ENCODE peak calls at places on chromosomes 12 and 14, in ten cellular contexts. One of them, this sample, is unnamed.

GRCh38 chr14:104894331-104895206 is 29.5 kb downstream of the CEP170B start:
- DNase-seq in cardiac muscle cell: no peak
- DNase-seq in WERI-Rb-1: no peak
- DNase-seq in AG10803: no peak
- DNase-seq in CD8-positive, alpha-beta T cell: peak
- DNase-seq in BJ: no peak
- DNase-seq in bronchial epithelial cell: no peak
- DNase-seq in Peyer's patch: no peak
- DNase-seq in psoas muscle: peak
- DNase-seq in breast epithelium: no peak
- DNase-seq in this sample: no peak

GRCh38 chr14:73026243-73026844 is 562 bp downstream of the ZFYVE1 start:
- DNase-seq in BJ: no peak
- DNase-seq in AG10803: no peak
- DNase-seq in cardiac muscle cell: no peak
- DNase-seq in bronchial epithelial cell: no peak
- DNase-seq in CD8-positive, alpha-beta T cell: no peak
- DNase-seq in breast epithelium: no peak
- DNase-seq in WERI-Rb-1: no peak
- DNase-seq in Peyer's patch: peak
- DNase-seq in psoas muscle: no peak
- DNase-seq in this sample: no peak

GRCh38 chr12:53538209-53538689 is 31.0 kb upstream of the NPFF start:
- DNase-seq in AG10803: peak
- DNase-seq in CD8-positive, alpha-beta T cell: no peak
- DNase-seq in bronchial epithelial cell: peak
- DNase-seq in BJ: peak
- DNase-seq in Peyer's patch: no peak
- DNase-seq in breast epithelium: peak
- DNase-seq in psoas muscle: no peak
- DNase-seq in cardiac muscle cell: peak
- DNase-seq in WERI-Rb-1: no peak
- DNase-seq in this sample: peak

GRCh38 chr12:54598966-54599365 is 10.5 kb upstream of the PPP1R1A start:
- DNase-seq in bronchial epithelial cell: no peak
- DNase-seq in BJ: no peak
- DNase-seq in psoas muscle: no peak
- DNase-seq in CD8-positive, alpha-beta T cell: no peak
- DNase-seq in AG10803: no peak
- DNase-seq in cardiac muscle cell: no peak
- DNase-seq in WERI-Rb-1: no peak
- DNase-seq in Peyer's patch: no peak
- DNase-seq in breast epithelium: no peak
- DNase-seq in this sample: no peak

GRCh38 chr14:60654303-60654925 is 5.1 kb upstream of the SIX1 start:
- DNase-seq in cardiac muscle cell: no peak
- DNase-seq in BJ: peak
- DNase-seq in bronchial epithelial cell: no peak
- DNase-seq in psoas muscle: no peak
- DNase-seq in WERI-Rb-1: no peak
- DNase-seq in breast epithelium: no peak
- DNase-seq in AG10803: peak
- DNase-seq in CD8-positive, alpha-beta T cell: no peak
- DNase-seq in Peyer's patch: no peak
- DNase-seq in this sample: no peak

GRCh38 chr12:94829552-94829951 is 173.9 kb downstream of the NDUFA12 start:
- DNase-seq in cardiac muscle cell: no peak
- DNase-seq in WERI-Rb-1: no peak
- DNase-seq in bronchial epithelial cell: peak
- DNase-seq in CD8-positive, alpha-beta T cell: no peak
- DNase-seq in AG10803: no peak
- DNase-seq in Peyer's patch: no peak
- DNase-seq in BJ: no peak
- DNase-seq in psoas muscle: no peak
- DNase-seq in breast epithelium: no peak
- DNase-seq in this sample: no peak

GRCh38 chr12:65845751-65846537 is 21.7 kb downstream of the HMGA2 start:
- DNase-seq in Peyer's patch: no peak
- DNase-seq in CD8-positive, alpha-beta T cell: no peak
- DNase-seq in breast epithelium: no peak
- DNase-seq in BJ: no peak
- DNase-seq in WERI-Rb-1: peak
- DNase-seq in cardiac muscle cell: no peak
- DNase-seq in bronchial epithelial cell: peak
- DNase-seq in AG10803: no peak
- DNase-seq in psoas muscle: no peak
- DNase-seq in this sample: no peak

GRCh38 chr12:109719123-109720022 is 5.7 kb downstream of the FAM222A start:
- DNase-seq in breast epithelium: no peak
- DNase-seq in bronchial epithelial cell: no peak
- DNase-seq in Peyer's patch: no peak
- DNase-seq in BJ: no peak
- DNase-seq in CD8-positive, alpha-beta T cell: no peak
- DNase-seq in WERI-Rb-1: peak
- DNase-seq in cardiac muscle cell: no peak
- DNase-seq in psoas muscle: no peak
- DNase-seq in AG10803: no peak
- DNase-seq in this sample: no peak

GRCh38 chr14:99395904-99396530 is 84.6 kb downstream of the SETD3 start:
- DNase-seq in CD8-positive, alpha-beta T cell: peak
- DNase-seq in bronchial epithelial cell: peak
- DNase-seq in BJ: no peak
- DNase-seq in psoas muscle: no peak
- DNase-seq in AG10803: peak
- DNase-seq in breast epithelium: no peak
- DNase-seq in Peyer's patch: no peak
- DNase-seq in WERI-Rb-1: no peak
- DNase-seq in cardiac muscle cell: peak
- DNase-seq in this sample: peak

GRCh38 chr12:52082026-52082667 is 2.6 kb downstream of the SMIM41 start:
- DNase-seq in BJ: no peak
- DNase-seq in CD8-positive, alpha-beta T cell: no peak
- DNase-seq in cardiac muscle cell: peak
- DNase-seq in WERI-Rb-1: no peak
- DNase-seq in bronchial epithelial cell: no peak
- DNase-seq in psoas muscle: peak
- DNase-seq in breast epithelium: no peak
- DNase-seq in Peyer's patch: no peak
- DNase-seq in AG10803: peak
- DNase-seq in this sample: no peak

GRCh38 chr14:22915886-22916521 is 2.9 kb downstream of the RBM23 start:
- DNase-seq in CD8-positive, alpha-beta T cell: no peak
- DNase-seq in psoas muscle: peak
- DNase-seq in Peyer's patch: no peak
- DNase-seq in breast epithelium: no peak
- DNase-seq in WERI-Rb-1: no peak
- DNase-seq in BJ: no peak
- DNase-seq in cardiac muscle cell: peak
- DNase-seq in AG10803: peak
- DNase-seq in bronchial epithelial cell: no peak
- DNase-seq in this sample: no peak

GRCh38 chr12:27751386-27752047 is 28.5 kb upstream of the KLHL42 start:
- DNase-seq in WERI-Rb-1: no peak
- DNase-seq in CD8-positive, alpha-beta T cell: no peak
- DNase-seq in AG10803: no peak
- DNase-seq in cardiac muscle cell: no peak
- DNase-seq in Peyer's patch: no peak
- DNase-seq in breast epithelium: no peak
- DNase-seq in psoas muscle: no peak
- DNase-seq in BJ: no peak
- DNase-seq in bronchial epithelial cell: peak
- DNase-seq in this sample: no peak

GRCh38 chr12:34126805-34127204 is 104.5 kb downstream of the ALG10 start:
- DNase-seq in BJ: no peak
- DNase-seq in bronchial epithelial cell: no peak
- DNase-seq in WERI-Rb-1: no peak
- DNase-seq in AG10803: no peak
- DNase-seq in breast epithelium: no peak
- DNase-seq in cardiac muscle cell: no peak
- DNase-seq in CD8-positive, alpha-beta T cell: no peak
- DNase-seq in psoas muscle: no peak
- DNase-seq in Peyer's patch: no peak
- DNase-seq in this sample: no peak

GRCh38 chr12:34124608-34125007 is 102.3 kb downstream of the ALG10 start:
- DNase-seq in cardiac muscle cell: no peak
- DNase-seq in psoas muscle: no peak
- DNase-seq in AG10803: no peak
- DNase-seq in bronchial epithelial cell: no peak
- DNase-seq in BJ: no peak
- DNase-seq in Peyer's patch: no peak
- DNase-seq in breast epithelium: no peak
- DNase-seq in CD8-positive, alpha-beta T cell: no peak
- DNase-seq in WERI-Rb-1: no peak
- DNase-seq in this sample: no peak

GRCh38 chr12:34121360-34121759 is 99.1 kb downstream of the ALG10 start:
- DNase-seq in CD8-positive, alpha-beta T cell: no peak
- DNase-seq in psoas muscle: no peak
- DNase-seq in WERI-Rb-1: no peak
- DNase-seq in Peyer's patch: no peak
- DNase-seq in BJ: no peak
- DNase-seq in cardiac muscle cell: no peak
- DNase-seq in bronchial epithelial cell: no peak
- DNase-seq in breast epithelium: no peak
- DNase-seq in AG10803: no peak
- DNase-seq in this sample: no peak

GRCh38 chr12:34126239-34126641 is 103.9 kb downstream of the ALG10 start:
- DNase-seq in CD8-positive, alpha-beta T cell: no peak
- DNase-seq in bronchial epithelial cell: no peak
- DNase-seq in Peyer's patch: no peak
- DNase-seq in breast epithelium: no peak
- DNase-seq in BJ: no peak
- DNase-seq in AG10803: no peak
- DNase-seq in WERI-Rb-1: no peak
- DNase-seq in psoas muscle: no peak
- DNase-seq in cardiac muscle cell: no peak
- DNase-seq in this sample: no peak
- H3K4me3 ChIP-seq in CD8-positive, alpha-beta T cell: peak
- H3K4me3 ChIP-seq in bronchial epithelial cell: no peak
- H3K4me3 ChIP-seq in Peyer's patch: no peak
- H3K4me3 ChIP-seq in breast epithelium: peak
- H3K4me3 ChIP-seq in BJ: no peak
- H3K4me3 ChIP-seq in AG10803: peak
- H3K4me3 ChIP-seq in WERI-Rb-1: no peak
- H3K4me3 ChIP-seq in psoas muscle: no peak
- H3K4me3 ChIP-seq in cardiac muscle cell: no peak
- H3K4me3 ChIP-seq in this sample: peak

DNA sequence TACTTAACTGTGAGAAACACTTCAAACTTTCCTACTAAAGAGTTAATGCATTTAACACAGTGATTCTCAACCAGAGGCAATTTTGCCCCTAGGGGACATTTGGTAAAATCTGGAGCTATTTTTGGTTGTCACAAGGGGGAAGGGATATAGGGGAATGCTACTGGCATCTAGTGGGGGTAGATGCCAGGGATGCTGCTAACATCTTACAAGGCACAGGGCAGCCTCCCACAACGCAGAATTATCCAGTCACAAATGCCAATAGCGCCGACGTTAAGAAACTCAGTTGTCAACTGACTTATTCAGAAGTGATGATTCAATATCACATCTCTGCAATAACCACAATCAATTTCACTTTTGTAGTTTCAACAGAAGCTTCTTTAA is 2.0 kb downstream of the EEA1 start:
- DNase-seq in CD8-positive, alpha-beta T cell: no peak
- DNase-seq in AG10803: peak
- DNase-seq in psoas muscle: peak
- DNase-seq in Peyer's patch: no peak
- DNase-seq in WERI-Rb-1: no peak
- DNase-seq in bronchial epithelial cell: peak
- DNase-seq in breast epithelium: no peak
- DNase-seq in BJ: no peak
- DNase-seq in cardiac muscle cell: peak
- DNase-seq in this sample: peak
- TF ChIP-seq CTCF in CD8-positive, alpha-beta T cell: no peak
- TF ChIP-seq CTCF in AG10803: peak
- TF ChIP-seq CTCF in psoas muscle: peak
- TF ChIP-seq CTCF in Peyer's patch: no peak
- TF ChIP-seq CTCF in WERI-Rb-1: no peak
- TF ChIP-seq CTCF in bronchial epithelial cell: peak
- TF ChIP-seq CTCF in breast epithelium: no peak
- TF ChIP-seq CTCF in BJ: peak
- TF ChIP-seq CTCF in cardiac muscle cell: no peak
- TF ChIP-seq CTCF in this sample: peak

GRCh38 chr12:89163918-89164317 is 188.4 kb downstream of the DUSP6 start:
- DNase-seq in AG10803: no peak
- DNase-seq in breast epithelium: no peak
- DNase-seq in BJ: no peak
- DNase-seq in psoas muscle: no peak
- DNase-seq in Peyer's patch: no peak
- DNase-seq in cardiac muscle cell: no peak
- DNase-seq in bronchial epithelial cell: peak
- DNase-seq in WERI-Rb-1: no peak
- DNase-seq in CD8-positive, alpha-beta T cell: no peak
- DNase-seq in this sample: no peak

GRCh38 chr12:89166525-89166934 is 185.8 kb downstream of the DUSP6 start:
- DNase-seq in BJ: no peak
- DNase-seq in cardiac muscle cell: peak
- DNase-seq in WERI-Rb-1: no peak
- DNase-seq in psoas muscle: no peak
- DNase-seq in breast epithelium: no peak
- DNase-seq in bronchial epithelial cell: peak
- DNase-seq in Peyer's patch: no peak
- DNase-seq in CD8-positive, alpha-beta T cell: no peak
- DNase-seq in AG10803: peak
- DNase-seq in this sample: no peak

GRCh38 chr12:89161553-89161952 is 190.7 kb downstream of the DUSP6 start:
- DNase-seq in psoas muscle: no peak
- DNase-seq in Peyer's patch: no peak
- DNase-seq in AG10803: no peak
- DNase-seq in BJ: no peak
- DNase-seq in CD8-positive, alpha-beta T cell: no peak
- DNase-seq in WERI-Rb-1: no peak
- DNase-seq in cardiac muscle cell: no peak
- DNase-seq in bronchial epithelial cell: peak
- DNase-seq in breast epithelium: no peak
- DNase-seq in this sample: no peak

GRCh38 chr12:89160716-89161123 is 191.6 kb downstream of the DUSP6 start:
- DNase-seq in cardiac muscle cell: peak
- DNase-seq in breast epithelium: no peak
- DNase-seq in BJ: peak
- DNase-seq in WERI-Rb-1: no peak
- DNase-seq in Peyer's patch: peak
- DNase-seq in AG10803: peak
- DNase-seq in psoas muscle: peak
- DNase-seq in bronchial epithelial cell: peak
- DNase-seq in CD8-positive, alpha-beta T cell: no peak
- DNase-seq in this sample: peak

GRCh38 chr12:89162704-89163261 is 189.5 kb downstream of the DUSP6 start:
- DNase-seq in CD8-positive, alpha-beta T cell: no peak
- DNase-seq in WERI-Rb-1: no peak
- DNase-seq in AG10803: peak
- DNase-seq in BJ: peak
- DNase-seq in breast epithelium: peak
- DNase-seq in bronchial epithelial cell: peak
- DNase-seq in psoas muscle: peak
- DNase-seq in Peyer's patch: peak
- DNase-seq in cardiac muscle cell: peak
- DNase-seq in this sample: peak
- H3K4me3 ChIP-seq in CD8-positive, alpha-beta T cell: no peak
- H3K4me3 ChIP-seq in WERI-Rb-1: no peak
- H3K4me3 ChIP-seq in AG10803: no peak
- H3K4me3 ChIP-seq in BJ: no peak
- H3K4me3 ChIP-seq in breast epithelium: no peak
- H3K4me3 ChIP-seq in bronchial epithelial cell: no peak
- H3K4me3 ChIP-seq in psoas muscle: no peak
- H3K4me3 ChIP-seq in Peyer's patch: no peak
- H3K4me3 ChIP-seq in cardiac muscle cell: no peak
- H3K4me3 ChIP-seq in this sample: no peak

GRCh38 chr14:95431199-95432145 is 85.0 kb downstream of the SYNE3 start:
- DNase-seq in psoas muscle: no peak
- DNase-seq in AG10803: peak
- DNase-seq in BJ: no peak
- DNase-seq in Peyer's patch: no peak
- DNase-seq in breast epithelium: no peak
- DNase-seq in WERI-Rb-1: peak
- DNase-seq in CD8-positive, alpha-beta T cell: no peak
- DNase-seq in bronchial epithelial cell: peak
- DNase-seq in cardiac muscle cell: peak
- DNase-seq in this sample: no peak
- TF ChIP-seq CTCF in psoas muscle: peak
- TF ChIP-seq CTCF in AG10803: peak
- TF ChIP-seq CTCF in BJ: peak
- TF ChIP-seq CTCF in Peyer's patch: peak
- TF ChIP-seq CTCF in breast epithelium: peak
- TF ChIP-seq CTCF in WERI-Rb-1: peak
- TF ChIP-seq CTCF in CD8-positive, alpha-beta T cell: peak
- TF ChIP-seq CTCF in bronchial epithelial cell: peak
- TF ChIP-seq CTCF in cardiac muscle cell: peak
- TF ChIP-seq CTCF in this sample: peak